ENCODE peak calls at places on chromosomes 12 and 14, in eight cellular contexts. One of them, this sample, is unnamed. For H3K27me3, the result is how much of the 10 kb centered on the place peaks cover.

GRCh38 chr14:96192975-96193805 is 11.4 kb upstream of the BDKRB2 start:
- DNase-seq in MM.1S: no peak
- DNase-seq in GM23338: no peak
- DNase-seq in adrenal gland: no peak
- DNase-seq in ovary: no peak
- DNase-seq in lower lobe of right lung: no peak
- DNase-seq in AG04450: no peak
- DNase-seq in tibial artery: no peak
- DNase-seq in this sample: no peak

GRCh38 chr12:1429980-1430379 is 164.4 kb downstream of the FBXL14 start:
- DNase-seq in tibial artery: no peak
- DNase-seq in GM23338: no peak
- DNase-seq in ovary: no peak
- DNase-seq in MM.1S: no peak
- DNase-seq in AG04450: peak
- DNase-seq in lower lobe of right lung: no peak
- DNase-seq in adrenal gland: no peak
- DNase-seq in this sample: peak

GRCh38 chr12:31736472-31736871 is 7.7 kb upstream of the AMN1 start:
- DNase-seq in GM23338: no peak
- DNase-seq in lower lobe of right lung: no peak
- DNase-seq in ovary: no peak
- DNase-seq in adrenal gland: peak
- DNase-seq in AG04450: no peak
- DNase-seq in MM.1S: no peak
- DNase-seq in tibial artery: no peak
- DNase-seq in this sample: peak

GRCh38 chr12:10540776-10541205 is 35.1 kb downstream of the EIF2S3B start:
- DNase-seq in ovary: no peak
- DNase-seq in AG04450: no peak
- DNase-seq in GM23338: no peak
- DNase-seq in tibial artery: no peak
- DNase-seq in adrenal gland: no peak
- DNase-seq in lower lobe of right lung: no peak
- DNase-seq in MM.1S: no peak
- DNase-seq in this sample: peak

GRCh38 chr14:64170190-64170589 is 124.0 kb downstream of the ESR2 start:
- DNase-seq in MM.1S: no peak
- DNase-seq in lower lobe of right lung: no peak
- DNase-seq in GM23338: no peak
- DNase-seq in ovary: no peak
- DNase-seq in adrenal gland: no peak
- DNase-seq in AG04450: no peak
- DNase-seq in tibial artery: no peak
- DNase-seq in this sample: no peak

GRCh38 chr12:34395056-34396005 is 373.0 kb downstream of the ALG10 start:
- DNase-seq in MM.1S: no peak
- DNase-seq in lower lobe of right lung: peak
- DNase-seq in ovary: peak
- DNase-seq in adrenal gland: no peak
- DNase-seq in tibial artery: peak
- DNase-seq in GM23338: no peak
- DNase-seq in AG04450: no peak
- DNase-seq in this sample: no peak

GRCh38 chr14:24387014-24387355 is 11.8 kb upstream of the NYNRIN start:
- DNase-seq in tibial artery: no peak
- DNase-seq in adrenal gland: no peak
- DNase-seq in lower lobe of right lung: no peak
- DNase-seq in MM.1S: no peak
- DNase-seq in AG04450: no peak
- DNase-seq in GM23338: no peak
- DNase-seq in ovary: no peak
- DNase-seq in this sample: no peak

GRCh38 chr14:34063042-34063441 is 112.2 kb upstream of the EGLN3 start:
- DNase-seq in ovary: no peak
- DNase-seq in lower lobe of right lung: no peak
- DNase-seq in AG04450: no peak
- DNase-seq in MM.1S: no peak
- DNase-seq in GM23338: no peak
- DNase-seq in adrenal gland: no peak
- DNase-seq in tibial artery: no peak
- DNase-seq in this sample: no peak

GRCh38 chr12:75854681-75855309 is 176.8 kb downstream of the PHLDA1 start:
- DNase-seq in adrenal gland: no peak
- DNase-seq in tibial artery: no peak
- DNase-seq in lower lobe of right lung: no peak
- DNase-seq in GM23338: no peak
- DNase-seq in ovary: no peak
- DNase-seq in AG04450: no peak
- DNase-seq in MM.1S: no peak
- DNase-seq in this sample: no peak

GRCh38 chr12:69545081-69545480 is 40.2 kb upstream of the CCT2 start:
- DNase-seq in AG04450: no peak
- DNase-seq in lower lobe of right lung: no peak
- DNase-seq in MM.1S: no peak
- DNase-seq in tibial artery: no peak
- DNase-seq in adrenal gland: no peak
- DNase-seq in GM23338: no peak
- DNase-seq in ovary: no peak
- DNase-seq in this sample: no peak

GRCh38 chr12:62817556-62818271 is 117.2 kb downstream of the PPM1H start:
- DNase-seq in MM.1S: peak
- DNase-seq in GM23338: no peak
- DNase-seq in tibial artery: no peak
- DNase-seq in lower lobe of right lung: no peak
- DNase-seq in ovary: no peak
- DNase-seq in adrenal gland: no peak
- DNase-seq in AG04450: no peak
- DNase-seq in this sample: peak

DNA sequence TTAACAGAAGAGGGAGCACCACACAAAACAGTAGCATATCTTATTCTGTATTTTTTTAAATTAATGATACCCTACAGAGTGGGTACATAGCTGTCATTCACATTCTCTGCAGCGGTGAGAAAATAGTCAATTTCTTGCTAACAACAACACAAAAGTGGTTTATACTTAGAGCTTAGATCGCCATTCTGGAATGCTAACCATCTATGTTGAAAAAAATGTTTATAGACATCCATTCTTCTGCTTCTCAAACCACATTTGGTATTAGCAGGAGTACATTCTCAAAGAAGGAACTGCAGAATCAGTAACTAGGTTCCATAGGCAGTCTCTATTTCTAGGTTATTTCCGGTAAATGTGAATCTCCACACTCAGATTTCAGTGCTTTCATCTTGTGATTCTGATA is 185.9 kb downstream of the PPFIA2 start:
- DNase-seq in lower lobe of right lung: no peak
- DNase-seq in ovary: no peak
- DNase-seq in MM.1S: no peak
- DNase-seq in AG04450: no peak
- DNase-seq in tibial artery: no peak
- DNase-seq in GM23338: peak
- DNase-seq in adrenal gland: no peak
- DNase-seq in this sample: peak
- H3K4me3 ChIP-seq in lower lobe of right lung: no peak
- H3K4me3 ChIP-seq in ovary: no peak
- H3K4me3 ChIP-seq in MM.1S: no peak
- H3K4me3 ChIP-seq in AG04450: no peak
- H3K4me3 ChIP-seq in tibial artery: no peak
- H3K4me3 ChIP-seq in GM23338: no peak
- H3K4me3 ChIP-seq in adrenal gland: no peak
- H3K4me3 ChIP-seq in this sample: no peak

GRCh38 chr14:28765907-28766504 is 581 bp upstream of the FOXG1 start:
- DNase-seq in adrenal gland: no peak
- DNase-seq in ovary: no peak
- DNase-seq in MM.1S: no peak
- DNase-seq in lower lobe of right lung: peak
- DNase-seq in GM23338: no peak
- DNase-seq in AG04450: no peak
- DNase-seq in tibial artery: no peak
- DNase-seq in this sample: no peak
- H3K27me3 ChIP-seq in adrenal gland: half or more
- H3K27me3 ChIP-seq in ovary: under half
- H3K27me3 ChIP-seq in MM.1S: under half
- H3K27me3 ChIP-seq in lower lobe of right lung: half or more
- H3K27me3 ChIP-seq in GM23338: half or more
- H3K27me3 ChIP-seq in AG04450: half or more
- H3K27me3 ChIP-seq in tibial artery: under half
- H3K27me3 ChIP-seq in this sample: under half

GRCh38 chr14:28767239-28767850 is 758 bp downstream of the FOXG1 start:
- DNase-seq in MM.1S: no peak
- DNase-seq in adrenal gland: no peak
- DNase-seq in ovary: no peak
- DNase-seq in lower lobe of right lung: no peak
- DNase-seq in AG04450: no peak
- DNase-seq in GM23338: no peak
- DNase-seq in tibial artery: no peak
- DNase-seq in this sample: no peak

GRCh38 chr14:28766505-28767238 is at the start of gene FOXG1:
- DNase-seq in lower lobe of right lung: peak
- DNase-seq in adrenal gland: no peak
- DNase-seq in GM23338: peak
- DNase-seq in AG04450: no peak
- DNase-seq in tibial artery: no peak
- DNase-seq in MM.1S: no peak
- DNase-seq in ovary: peak
- DNase-seq in this sample: no peak

GRCh38 chr14:28769358-28769757 is 2.8 kb downstream of the FOXG1 start:
- DNase-seq in ovary: no peak
- DNase-seq in AG04450: no peak
- DNase-seq in adrenal gland: no peak
- DNase-seq in lower lobe of right lung: no peak
- DNase-seq in tibial artery: no peak
- DNase-seq in GM23338: no peak
- DNase-seq in MM.1S: no peak
- DNase-seq in this sample: no peak

GRCh38 chr14:28768549-28768870 is 1.9 kb downstream of the FOXG1 start:
- DNase-seq in adrenal gland: no peak
- DNase-seq in AG04450: no peak
- DNase-seq in tibial artery: no peak
- DNase-seq in ovary: no peak
- DNase-seq in MM.1S: no peak
- DNase-seq in GM23338: no peak
- DNase-seq in lower lobe of right lung: no peak
- DNase-seq in this sample: no peak

DNA sequence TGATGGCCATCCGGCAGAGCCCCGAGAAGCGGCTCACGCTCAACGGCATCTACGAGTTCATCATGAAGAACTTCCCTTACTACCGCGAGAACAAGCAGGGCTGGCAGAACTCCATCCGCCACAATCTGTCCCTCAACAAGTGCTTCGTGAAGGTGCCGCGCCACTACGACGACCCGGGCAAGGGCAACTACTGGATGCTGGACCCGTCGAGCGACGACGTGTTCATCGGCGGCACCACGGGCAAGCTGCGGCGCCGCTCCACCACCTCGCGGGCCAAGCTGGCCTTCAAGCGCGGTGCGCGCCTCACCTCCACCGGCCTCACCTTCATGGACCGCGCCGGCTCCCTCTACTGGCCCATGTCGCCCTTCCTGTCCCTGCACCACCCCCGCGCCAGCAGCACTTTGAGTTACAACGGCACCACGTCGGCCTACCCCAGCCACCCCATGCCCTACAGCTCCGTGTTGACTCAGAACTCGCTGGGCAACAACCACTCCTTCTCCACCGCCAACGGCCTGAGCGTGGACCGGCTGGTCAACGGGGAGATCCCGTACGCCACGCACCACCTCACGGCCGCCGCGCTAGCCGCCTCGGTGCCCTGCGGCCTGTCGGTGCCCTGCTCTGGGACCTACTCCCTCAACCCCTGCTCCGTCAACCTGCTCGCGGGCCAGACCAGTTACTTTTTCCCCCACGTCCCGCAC is 1.4 kb downstream of the FOXG1 start:
- DNase-seq in lower lobe of right lung: no peak
- DNase-seq in adrenal gland: no peak
- DNase-seq in tibial artery: no peak
- DNase-seq in GM23338: peak
- DNase-seq in ovary: no peak
- DNase-seq in AG04450: no peak
- DNase-seq in MM.1S: no peak
- DNase-seq in this sample: no peak
- TF ChIP-seq CTCF in lower lobe of right lung: no peak
- TF ChIP-seq CTCF in adrenal gland: no peak
- TF ChIP-seq CTCF in tibial artery: no peak
- TF ChIP-seq CTCF in GM23338: peak
- TF ChIP-seq CTCF in ovary: no peak
- TF ChIP-seq CTCF in AG04450: no peak
- TF ChIP-seq CTCF in MM.1S: no peak
- TF ChIP-seq CTCF in this sample: no peak

GRCh38 chr14:32574269-32574668 is 245.2 kb downstream of the AKAP6 start:
- DNase-seq in lower lobe of right lung: no peak
- DNase-seq in MM.1S: no peak
- DNase-seq in GM23338: no peak
- DNase-seq in adrenal gland: no peak
- DNase-seq in AG04450: no peak
- DNase-seq in tibial artery: no peak
- DNase-seq in ovary: no peak
- DNase-seq in this sample: no peak

GRCh38 chr14:32578181-32578580 is 249.1 kb downstream of the AKAP6 start:
- DNase-seq in AG04450: no peak
- DNase-seq in GM23338: no peak
- DNase-seq in lower lobe of right lung: no peak
- DNase-seq in adrenal gland: no peak
- DNase-seq in tibial artery: no peak
- DNase-seq in ovary: no peak
- DNase-seq in MM.1S: no peak
- DNase-seq in this sample: no peak

GRCh38 chr14:32571995-32572866 is 243.1 kb downstream of the AKAP6 start:
- DNase-seq in tibial artery: no peak
- DNase-seq in lower lobe of right lung: no peak
- DNase-seq in MM.1S: no peak
- DNase-seq in GM23338: no peak
- DNase-seq in AG04450: no peak
- DNase-seq in adrenal gland: no peak
- DNase-seq in ovary: no peak
- DNase-seq in this sample: no peak

GRCh38 chr14:32572867-32573149 is 243.7 kb downstream of the AKAP6 start:
- DNase-seq in lower lobe of right lung: no peak
- DNase-seq in tibial artery: no peak
- DNase-seq in MM.1S: no peak
- DNase-seq in adrenal gland: no peak
- DNase-seq in ovary: no peak
- DNase-seq in GM23338: no peak
- DNase-seq in AG04450: no peak
- DNase-seq in this sample: no peak

GRCh38 chr14:32576088-32576795 is 247.1 kb downstream of the AKAP6 start:
- DNase-seq in lower lobe of right lung: no peak
- DNase-seq in adrenal gland: peak
- DNase-seq in AG04450: no peak
- DNase-seq in GM23338: peak
- DNase-seq in MM.1S: peak
- DNase-seq in tibial artery: no peak
- DNase-seq in ovary: peak
- DNase-seq in this sample: peak
- H3K4me3 ChIP-seq in lower lobe of right lung: no peak
- H3K4me3 ChIP-seq in adrenal gland: peak
- H3K4me3 ChIP-seq in AG04450: no peak
- H3K4me3 ChIP-seq in GM23338: no peak
- H3K4me3 ChIP-seq in MM.1S: no peak
- H3K4me3 ChIP-seq in tibial artery: peak
- H3K4me3 ChIP-seq in ovary: no peak
- H3K4me3 ChIP-seq in this sample: no peak

GRCh38 chr14:22597265-22597664 is 835 bp upstream of the ABHD4 start:
- DNase-seq in ovary: no peak
- DNase-seq in lower lobe of right lung: no peak
- DNase-seq in GM23338: peak
- DNase-seq in tibial artery: no peak
- DNase-seq in MM.1S: no peak
- DNase-seq in AG04450: no peak
- DNase-seq in adrenal gland: no peak
- DNase-seq in this sample: no peak
- H3K27me3 ChIP-seq in ovary: under half
- H3K27me3 ChIP-seq in lower lobe of right lung: under half
- H3K27me3 ChIP-seq in GM23338: under half
- H3K27me3 ChIP-seq in tibial artery: under half
- H3K27me3 ChIP-seq in MM.1S: under half
- H3K27me3 ChIP-seq in AG04450: under half
- H3K27me3 ChIP-seq in adrenal gland: under half
- H3K27me3 ChIP-seq in this sample: under half